ENCODE peak calls at places on chromosomes 7 and 10, in six cellular contexts. One of them, this sample, is unnamed.
A peak's percentile ranks its signal among the peaks of the same experiment; 100 is the strongest.

GRCh38 chr10:27022048-27022447 is 78.2 kb downstream of the ANKRD26 start:
- DNase-seq in uterus: no peak
- DNase-seq in endodermal cell: no peak
- DNase-seq in HCT116: no peak
- DNase-seq in lower lobe of right lung: no peak
- DNase-seq in body of pancreas: no peak
- DNase-seq in this sample: no peak

GRCh38 chr10:16155761-16156322 is 281.0 kb upstream of the PTER start:
- DNase-seq in uterus: no peak
- DNase-seq in endodermal cell: peak; percentile 49
- DNase-seq in HCT116: no peak
- DNase-seq in lower lobe of right lung: no peak
- DNase-seq in body of pancreas: no peak
- DNase-seq in this sample: no peak

GRCh38 chr10:97411411-97411810 is 10.3 kb upstream of the RRP12 start:
- DNase-seq in uterus: no peak
- DNase-seq in endodermal cell: no peak
- DNase-seq in HCT116: no peak
- DNase-seq in lower lobe of right lung: no peak
- DNase-seq in body of pancreas: no peak
- DNase-seq in this sample: no peak

GRCh38 chr7:24052572-24053223 is 231.3 kb upstream of the NPY start:
- DNase-seq in uterus: no peak
- DNase-seq in endodermal cell: no peak
- DNase-seq in HCT116: peak; percentile 7
- DNase-seq in lower lobe of right lung: no peak
- DNase-seq in body of pancreas: no peak
- DNase-seq in this sample: no peak

GRCh38 chr7:11633325-11633724 is 198.7 kb downstream of the THSD7A start:
- DNase-seq in uterus: no peak
- DNase-seq in endodermal cell: no peak
- DNase-seq in HCT116: no peak
- DNase-seq in lower lobe of right lung: no peak
- DNase-seq in body of pancreas: no peak
- DNase-seq in this sample: no peak

GRCh38 chr10:72981028-72981881 is 26.6 kb upstream of the PLA2G12B start:
- DNase-seq in uterus: no peak
- DNase-seq in endodermal cell: no peak
- DNase-seq in HCT116: no peak
- DNase-seq in lower lobe of right lung: no peak
- DNase-seq in body of pancreas: no peak
- DNase-seq in this sample: no peak

GRCh38 chr7:154720016-154720415 is 282.9 kb downstream of the PAXIP1 start:
- DNase-seq in uterus: no peak
- DNase-seq in endodermal cell: no peak
- DNase-seq in HCT116: no peak
- DNase-seq in lower lobe of right lung: no peak
- DNase-seq in body of pancreas: peak; percentile 14
- DNase-seq in this sample: no peak

GRCh38 chr7:52639126-52639525 is 396.3 kb upstream of the POM121L12 start:
- DNase-seq in uterus: no peak
- DNase-seq in endodermal cell: peak; percentile 73
- DNase-seq in HCT116: no peak
- DNase-seq in lower lobe of right lung: no peak
- DNase-seq in body of pancreas: no peak
- DNase-seq in this sample: no peak

GRCh38 chr7:42493436-42494198 is 256.6 kb upstream of the GLI3 start:
- DNase-seq in uterus: peak; percentile 87
- DNase-seq in endodermal cell: peak; percentile 86
- DNase-seq in HCT116: no peak
- DNase-seq in lower lobe of right lung: peak; percentile 67
- DNase-seq in body of pancreas: peak; percentile 63
- DNase-seq in this sample: no peak

GRCh38 chr10:93461124-93461806 is 20.9 kb downstream of the MYOF start:
- DNase-seq in uterus: no peak
- DNase-seq in endodermal cell: no peak
- DNase-seq in HCT116: no peak
- DNase-seq in lower lobe of right lung: no peak
- DNase-seq in body of pancreas: no peak
- DNase-seq in this sample: no peak

GRCh38 chr10:85997544-85997943 is 369.1 kb downstream of the GRID1 start:
- DNase-seq in uterus: no peak
- DNase-seq in endodermal cell: no peak
- DNase-seq in HCT116: no peak
- DNase-seq in lower lobe of right lung: no peak
- DNase-seq in body of pancreas: no peak
- DNase-seq in this sample: no peak

GRCh38 chr10:85993140-85993539 is 373.5 kb downstream of the GRID1 start:
- DNase-seq in uterus: no peak
- DNase-seq in endodermal cell: no peak
- DNase-seq in HCT116: no peak
- DNase-seq in lower lobe of right lung: no peak
- DNase-seq in body of pancreas: no peak
- DNase-seq in this sample: no peak

GRCh38 chr10:85993840-85994507 is 372.6 kb downstream of the GRID1 start:
- DNase-seq in uterus: no peak
- DNase-seq in endodermal cell: no peak
- DNase-seq in HCT116: no peak
- DNase-seq in lower lobe of right lung: no peak
- DNase-seq in body of pancreas: no peak
- DNase-seq in this sample: no peak

GRCh38 chr10:85992324-85992723 is 374.3 kb downstream of the GRID1 start:
- DNase-seq in uterus: no peak
- DNase-seq in endodermal cell: no peak
- DNase-seq in HCT116: no peak
- DNase-seq in lower lobe of right lung: no peak
- DNase-seq in body of pancreas: no peak
- DNase-seq in this sample: no peak

GRCh38 chr10:85995791-85996190 is 370.8 kb downstream of the GRID1 start:
- DNase-seq in uterus: no peak
- DNase-seq in endodermal cell: peak; percentile 61
- DNase-seq in HCT116: peak; percentile 29
- DNase-seq in lower lobe of right lung: no peak
- DNase-seq in body of pancreas: peak; percentile 58
- DNase-seq in this sample: no peak
- TF ChIP-seq CTCF in uterus: no peak
- TF ChIP-seq CTCF in endodermal cell: peak; percentile 77
- TF ChIP-seq CTCF in HCT116: peak; percentile 59
- TF ChIP-seq CTCF in lower lobe of right lung: peak; percentile 31
- TF ChIP-seq CTCF in body of pancreas: peak; percentile 57
- TF ChIP-seq CTCF in this sample: no peak

GRCh38 chr7:122136639-122137253 is 7.3 kb downstream of the AASS start:
- DNase-seq in uterus: no peak
- DNase-seq in endodermal cell: no peak
- DNase-seq in HCT116: no peak
- DNase-seq in lower lobe of right lung: no peak
- DNase-seq in body of pancreas: no peak
- DNase-seq in this sample: no peak
- H3K4me3 ChIP-seq in uterus: peak overlapping the region; percentile 33
- H3K4me3 ChIP-seq in endodermal cell: no peak overlapping the region
- H3K4me3 ChIP-seq in HCT116: peak overlapping the region; percentile 29
- H3K4me3 ChIP-seq in lower lobe of right lung: peak overlapping the region; percentile 49
- H3K4me3 ChIP-seq in body of pancreas: no peak overlapping the region
- H3K4me3 ChIP-seq in this sample: peak overlapping the region; percentile 57

GRCh38 chr7:131371411-131371810 is 43.7 kb downstream of the MKLN1 start:
- DNase-seq in uterus: no peak
- DNase-seq in endodermal cell: no peak
- DNase-seq in HCT116: no peak
- DNase-seq in lower lobe of right lung: no peak
- DNase-seq in body of pancreas: no peak
- DNase-seq in this sample: no peak
- H3K4me1 ChIP-seq in uterus: no peaks in the 10 kb centered on the region
- H3K4me1 ChIP-seq in endodermal cell: peaks cover 7% of the 10 kb centered on the region
- H3K4me1 ChIP-seq in HCT116: peaks cover 13% of the 10 kb centered on the region
- H3K4me1 ChIP-seq in lower lobe of right lung: peaks cover 58% of the 10 kb centered on the region
- H3K4me1 ChIP-seq in body of pancreas: peaks cover 34% of the 10 kb centered on the region
- H3K4me1 ChIP-seq in this sample: peaks cover 3% of the 10 kb centered on the region

GRCh38 chr10:14952851-14953451 is 945 bp downstream of the DCLRE1C start:
- DNase-seq in uterus: no peak
- DNase-seq in endodermal cell: peak; percentile 82
- DNase-seq in HCT116: no peak
- DNase-seq in lower lobe of right lung: no peak
- DNase-seq in body of pancreas: no peak
- DNase-seq in this sample: no peak
- TF ChIP-seq CTCF in uterus: no peak
- TF ChIP-seq CTCF in endodermal cell: no peak
- TF ChIP-seq CTCF in HCT116: no peak
- TF ChIP-seq CTCF in lower lobe of right lung: no peak
- TF ChIP-seq CTCF in body of pancreas: no peak
- TF ChIP-seq CTCF in this sample: no peak

GRCh38 chr7:92830047-92830446 is 6.3 kb downstream of the CDK6 start:
- DNase-seq in uterus: no peak
- DNase-seq in endodermal cell: no peak
- DNase-seq in HCT116: no peak
- DNase-seq in lower lobe of right lung: no peak
- DNase-seq in body of pancreas: no peak
- DNase-seq in this sample: no peak

GRCh38 chr7:92831716-92832622 is 4.4 kb downstream of the CDK6 start:
- DNase-seq in uterus: no peak
- DNase-seq in endodermal cell: no peak
- DNase-seq in HCT116: no peak
- DNase-seq in lower lobe of right lung: no peak
- DNase-seq in body of pancreas: no peak
- DNase-seq in this sample: no peak

GRCh38 chr7:92832623-92833023 is 3.8 kb downstream of the CDK6 start:
- DNase-seq in uterus: no peak
- DNase-seq in endodermal cell: no peak
- DNase-seq in HCT116: no peak
- DNase-seq in lower lobe of right lung: no peak
- DNase-seq in body of pancreas: no peak
- DNase-seq in this sample: no peak

GRCh38 chr7:92833024-92833765 is 3.2 kb downstream of the CDK6 start:
- DNase-seq in uterus: peak; percentile 78
- DNase-seq in endodermal cell: peak; percentile 96
- DNase-seq in HCT116: peak; percentile 70
- DNase-seq in lower lobe of right lung: peak; percentile 92
- DNase-seq in body of pancreas: peak; percentile 92
- DNase-seq in this sample: peak; percentile 46

DNA sequence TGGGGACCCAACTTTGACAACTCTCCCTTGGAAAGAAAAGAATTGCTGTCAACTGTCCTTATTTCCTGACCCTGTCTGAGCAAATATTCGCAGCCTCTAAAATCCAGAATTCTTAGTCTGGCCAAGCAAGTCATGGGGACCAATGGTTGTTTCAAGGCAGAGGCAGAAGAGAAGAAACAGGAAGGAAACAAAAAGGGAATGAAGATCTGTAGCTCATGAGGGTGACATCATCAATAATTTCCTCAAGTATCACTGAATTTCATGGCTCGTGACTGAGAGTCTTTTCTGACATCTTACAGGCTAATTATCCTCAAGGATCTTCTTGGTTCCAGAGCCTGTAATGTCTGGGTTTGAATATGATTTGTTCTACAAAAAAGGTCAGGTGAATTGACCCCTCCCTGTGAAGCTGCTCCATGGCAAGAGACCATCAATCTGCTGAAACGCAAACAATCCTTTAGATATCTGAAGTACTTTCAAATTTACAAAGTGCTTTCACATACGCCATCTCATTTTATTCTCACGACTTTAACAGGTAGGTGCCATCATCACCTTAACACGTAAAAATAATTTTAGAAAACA is 5.8 kb downstream of the CDK6 start:
- DNase-seq in uterus: no peak
- DNase-seq in endodermal cell: no peak
- DNase-seq in HCT116: no peak
- DNase-seq in lower lobe of right lung: no peak
- DNase-seq in body of pancreas: no peak
- DNase-seq in this sample: no peak
- H3K4me3 ChIP-seq in uterus: no peak overlapping the region
- H3K4me3 ChIP-seq in endodermal cell: peak overlapping the region; percentile 95
- H3K4me3 ChIP-seq in HCT116: no peak overlapping the region
- H3K4me3 ChIP-seq in lower lobe of right lung: no peak overlapping the region
- H3K4me3 ChIP-seq in body of pancreas: no peak overlapping the region
- H3K4me3 ChIP-seq in this sample: no peak overlapping the region

DNA sequence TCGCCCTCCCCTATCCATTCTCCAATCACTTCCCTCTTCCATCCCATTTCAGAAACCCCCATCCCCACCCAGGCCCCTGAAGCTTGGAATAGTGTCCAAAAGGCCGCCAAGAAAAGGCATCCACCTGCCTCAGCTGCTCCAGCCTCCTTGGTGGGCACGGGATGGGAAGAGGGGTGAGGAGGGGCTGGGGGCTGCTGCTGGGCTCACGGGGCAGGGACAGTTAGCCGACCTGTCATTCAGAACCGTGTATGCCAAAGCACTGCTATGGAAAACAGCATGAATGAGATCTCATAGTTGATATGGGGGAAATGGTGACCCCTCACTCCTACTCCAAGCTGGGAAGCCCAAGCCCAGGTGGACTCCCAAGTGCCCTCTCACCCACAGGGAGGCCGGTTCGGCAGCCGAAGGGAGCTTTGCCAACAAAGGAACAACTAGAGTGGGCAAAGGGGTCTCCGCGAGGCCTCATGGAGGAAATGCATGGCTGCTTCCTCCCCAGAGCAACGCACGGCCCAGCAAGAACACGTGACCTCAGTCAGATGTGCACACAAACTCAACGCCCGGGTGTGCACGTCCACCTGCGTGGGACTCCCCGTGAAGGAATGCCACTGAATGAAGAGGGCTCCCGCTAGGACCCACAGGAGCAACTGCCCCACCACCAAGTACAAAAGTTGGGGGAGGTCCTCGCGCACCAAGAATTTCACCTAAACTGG is 52.5 kb downstream of the EBF3 start:
- DNase-seq in uterus: no peak
- DNase-seq in endodermal cell: no peak
- DNase-seq in HCT116: no peak
- DNase-seq in lower lobe of right lung: no peak
- DNase-seq in body of pancreas: no peak
- DNase-seq in this sample: no peak
- H3K4me1 ChIP-seq in uterus: no peaks in the 10 kb centered on the region
- H3K4me1 ChIP-seq in endodermal cell: no peaks in the 10 kb centered on the region
- H3K4me1 ChIP-seq in HCT116: no peaks in the 10 kb centered on the region
- H3K4me1 ChIP-seq in lower lobe of right lung: no peaks in the 10 kb centered on the region
- H3K4me1 ChIP-seq in body of pancreas: no peaks in the 10 kb centered on the region
- H3K4me1 ChIP-seq in this sample: no peaks in the 10 kb centered on the region

GRCh38 chr10:5762531-5762930 is 50.7 kb downstream of the GDI2 start:
- DNase-seq in uterus: no peak
- DNase-seq in endodermal cell: no peak
- DNase-seq in HCT116: no peak
- DNase-seq in lower lobe of right lung: no peak
- DNase-seq in body of pancreas: no peak
- DNase-seq in this sample: no peak

GRCh38 chr10:5764422-5765297 is 48.6 kb downstream of the GDI2 start:
- DNase-seq in uterus: no peak
- DNase-seq in endodermal cell: no peak
- DNase-seq in HCT116: no peak
- DNase-seq in lower lobe of right lung: no peak
- DNase-seq in body of pancreas: no peak
- DNase-seq in this sample: no peak

GRCh38 chr10:5761220-5761619 is 52.0 kb downstream of the GDI2 start:
- DNase-seq in uterus: no peak
- DNase-seq in endodermal cell: no peak
- DNase-seq in HCT116: no peak
- DNase-seq in lower lobe of right lung: no peak
- DNase-seq in body of pancreas: no peak
- DNase-seq in this sample: no peak

GRCh38 chr10:5766189-5766588 is 47.0 kb downstream of the GDI2 start:
- DNase-seq in uterus: no peak
- DNase-seq in endodermal cell: no peak
- DNase-seq in HCT116: no peak
- DNase-seq in lower lobe of right lung: no peak
- DNase-seq in body of pancreas: no peak
- DNase-seq in this sample: no peak

GRCh38 chr10:5765617-5766016 is 47.6 kb downstream of the GDI2 start:
- DNase-seq in uterus: no peak
- DNase-seq in endodermal cell: no peak
- DNase-seq in HCT116: no peak
- DNase-seq in lower lobe of right lung: no peak
- DNase-seq in body of pancreas: no peak
- DNase-seq in this sample: no peak
- TF ChIP-seq CTCF in uterus: no peak
- TF ChIP-seq CTCF in endodermal cell: no peak
- TF ChIP-seq CTCF in HCT116: no peak
- TF ChIP-seq CTCF in lower lobe of right lung: no peak
- TF ChIP-seq CTCF in body of pancreas: no peak
- TF ChIP-seq CTCF in this sample: no peak

This sample was measured in ascending aorta.